ENCODE peak calls at places on chromosomes 4 and X, in five cellular contexts. One of them, this sample, is unnamed.

GRCh38 chrX:151901821-151902220 is 10.9 kb upstream of the MAGEA4 start:
- DNase-seq in neural crest cell: no peak
- DNase-seq in K562: no peak
- DNase-seq in heart left ventricle: no peak
- DNase-seq in CD4-positive, alpha-beta T cell: no peak
- DNase-seq in this sample: no peak

GRCh38 chr4:128393111-128393704 is 105.6 kb upstream of the PGRMC2 start:
- DNase-seq in neural crest cell: no peak
- DNase-seq in K562: no peak
- DNase-seq in heart left ventricle: no peak
- DNase-seq in CD4-positive, alpha-beta T cell: no peak
- DNase-seq in this sample: no peak

GRCh38 chr4:7019367-7019766 is 23.8 kb upstream of the TADA2B start:
- DNase-seq in neural crest cell: no peak
- DNase-seq in K562: no peak
- DNase-seq in heart left ventricle: no peak
- DNase-seq in CD4-positive, alpha-beta T cell: no peak
- DNase-seq in this sample: no peak

GRCh38 chr4:6250235-6250983 is 19.2 kb upstream of the WFS1 start:
- DNase-seq in neural crest cell: peak
- DNase-seq in K562: peak
- DNase-seq in heart left ventricle: peak
- DNase-seq in CD4-positive, alpha-beta T cell: no peak
- DNase-seq in this sample: no peak

GRCh38 chrX:6095469-6095868 is 133.2 kb downstream of the NLGN4X start:
- DNase-seq in neural crest cell: no peak
- DNase-seq in K562: no peak
- DNase-seq in heart left ventricle: no peak
- DNase-seq in CD4-positive, alpha-beta T cell: no peak
- DNase-seq in this sample: no peak

GRCh38 chr4:56575820-56576429 is 70.3 kb downstream of the ARL9 start:
- DNase-seq in neural crest cell: no peak
- DNase-seq in K562: no peak
- DNase-seq in heart left ventricle: no peak
- DNase-seq in CD4-positive, alpha-beta T cell: no peak
- DNase-seq in this sample: no peak

GRCh38 chr4:150943831-150944230 is 71.3 kb downstream of the LRBA start:
- DNase-seq in neural crest cell: no peak
- DNase-seq in K562: no peak
- DNase-seq in heart left ventricle: no peak
- DNase-seq in CD4-positive, alpha-beta T cell: no peak
- DNase-seq in this sample: no peak

GRCh38 chr4:62014982-62015739 is 815.0 kb downstream of the ADGRL3 start:
- DNase-seq in neural crest cell: no peak
- DNase-seq in K562: no peak
- DNase-seq in heart left ventricle: no peak
- DNase-seq in CD4-positive, alpha-beta T cell: no peak
- DNase-seq in this sample: no peak

GRCh38 chrX:16479206-16479869 is 170.6 kb upstream of the S100G start:
- DNase-seq in neural crest cell: no peak
- DNase-seq in K562: no peak
- DNase-seq in heart left ventricle: no peak
- DNase-seq in CD4-positive, alpha-beta T cell: no peak
- DNase-seq in this sample: no peak

GRCh38 chrX:131609480-131609879 is 65.6 kb downstream of the OR13H1 start:
- DNase-seq in neural crest cell: no peak
- DNase-seq in K562: no peak
- DNase-seq in heart left ventricle: no peak
- DNase-seq in CD4-positive, alpha-beta T cell: no peak
- DNase-seq in this sample: no peak

DNA sequence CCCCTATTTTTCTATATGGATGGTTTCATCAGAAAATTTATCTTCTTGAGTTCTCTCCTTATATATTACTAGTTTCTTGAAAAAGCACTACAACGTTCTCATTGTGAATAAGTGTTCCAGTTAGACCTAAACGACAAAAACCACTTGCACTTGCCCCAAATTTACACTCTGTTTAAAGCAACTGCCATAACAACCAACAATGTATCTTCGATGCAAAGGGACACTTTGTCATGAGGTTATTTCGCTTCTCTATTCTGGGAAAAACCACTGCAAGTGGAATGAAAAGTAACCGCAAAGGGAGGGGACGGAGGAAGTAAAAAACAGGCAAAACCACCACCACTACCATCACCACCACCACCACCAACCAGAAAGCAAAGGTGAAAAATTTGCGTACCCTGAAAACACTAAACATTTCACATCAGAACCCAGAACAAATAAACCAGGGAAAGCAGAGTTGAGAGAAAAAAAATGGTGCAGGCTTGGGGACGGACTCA is 1.2 kb upstream of the N4BP2 start:
- DNase-seq in neural crest cell: no peak
- DNase-seq in K562: no peak
- DNase-seq in heart left ventricle: no peak
- DNase-seq in CD4-positive, alpha-beta T cell: no peak
- DNase-seq in this sample: no peak
- TF ChIP-seq CTCF in neural crest cell: no peak
- TF ChIP-seq CTCF in K562: no peak
- TF ChIP-seq CTCF in heart left ventricle: no peak
- TF ChIP-seq CTCF in CD4-positive, alpha-beta T cell: no peak
- TF ChIP-seq CTCF in this sample: no peak

GRCh38 chrX:57977992-57978391 is 67.7 kb upstream of the ZXDA start:
- DNase-seq in neural crest cell: no peak
- DNase-seq in K562: no peak
- DNase-seq in heart left ventricle: no peak
- DNase-seq in CD4-positive, alpha-beta T cell: no peak
- DNase-seq in this sample: no peak
- TF ChIP-seq CTCF in neural crest cell: no peak
- TF ChIP-seq CTCF in K562: no peak
- TF ChIP-seq CTCF in heart left ventricle: no peak
- TF ChIP-seq CTCF in CD4-positive, alpha-beta T cell: no peak
- TF ChIP-seq CTCF in this sample: no peak

DNA sequence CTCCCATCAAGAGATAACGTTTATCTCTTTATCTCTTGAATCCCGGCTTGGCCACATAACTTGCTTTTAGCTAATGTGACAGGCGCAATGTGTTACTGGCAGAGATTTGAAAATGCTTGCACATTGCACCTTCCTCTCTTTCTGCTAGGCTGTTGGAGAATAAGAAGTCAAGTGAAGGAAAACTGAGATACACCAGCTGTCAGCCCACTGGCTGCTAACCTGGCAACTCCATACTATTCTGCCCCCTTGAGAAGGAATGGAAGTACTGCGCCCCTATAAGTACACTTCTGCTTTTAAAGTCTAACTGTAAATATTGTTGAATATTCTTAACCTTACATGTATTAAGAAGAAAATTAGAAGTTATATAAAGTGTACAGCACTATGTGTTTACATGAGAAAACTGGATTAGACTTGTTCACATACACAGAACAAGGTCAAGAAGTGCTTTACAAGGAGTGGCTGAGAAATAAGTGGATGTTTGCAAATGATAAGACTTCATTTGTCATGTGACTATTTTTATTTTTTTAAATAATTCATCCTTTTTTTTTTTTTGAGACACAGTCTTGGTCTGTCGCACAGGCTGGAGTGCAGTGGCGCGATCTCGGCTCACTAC is 424.5 kb upstream of the CTSO start:
- DNase-seq in neural crest cell: no peak
- DNase-seq in K562: no peak
- DNase-seq in heart left ventricle: no peak
- DNase-seq in CD4-positive, alpha-beta T cell: no peak
- DNase-seq in this sample: no peak
- TF ChIP-seq CTCF in neural crest cell: peak
- TF ChIP-seq CTCF in K562: no peak
- TF ChIP-seq CTCF in heart left ventricle: peak
- TF ChIP-seq CTCF in CD4-positive, alpha-beta T cell: no peak
- TF ChIP-seq CTCF in this sample: no peak

GRCh38 chr4:149552601-149553000 is 263.0 kb downstream of the IQCM start:
- DNase-seq in neural crest cell: no peak
- DNase-seq in K562: no peak
- DNase-seq in heart left ventricle: no peak
- DNase-seq in CD4-positive, alpha-beta T cell: no peak
- DNase-seq in this sample: no peak

GRCh38 chr4:149553959-149554520 is 261.6 kb downstream of the IQCM start:
- DNase-seq in neural crest cell: no peak
- DNase-seq in K562: no peak
- DNase-seq in heart left ventricle: no peak
- DNase-seq in CD4-positive, alpha-beta T cell: no peak
- DNase-seq in this sample: no peak

GRCh38 chr4:149555146-149555545 is 260.5 kb downstream of the IQCM start:
- DNase-seq in neural crest cell: no peak
- DNase-seq in K562: no peak
- DNase-seq in heart left ventricle: no peak
- DNase-seq in CD4-positive, alpha-beta T cell: no peak
- DNase-seq in this sample: no peak

DNA sequence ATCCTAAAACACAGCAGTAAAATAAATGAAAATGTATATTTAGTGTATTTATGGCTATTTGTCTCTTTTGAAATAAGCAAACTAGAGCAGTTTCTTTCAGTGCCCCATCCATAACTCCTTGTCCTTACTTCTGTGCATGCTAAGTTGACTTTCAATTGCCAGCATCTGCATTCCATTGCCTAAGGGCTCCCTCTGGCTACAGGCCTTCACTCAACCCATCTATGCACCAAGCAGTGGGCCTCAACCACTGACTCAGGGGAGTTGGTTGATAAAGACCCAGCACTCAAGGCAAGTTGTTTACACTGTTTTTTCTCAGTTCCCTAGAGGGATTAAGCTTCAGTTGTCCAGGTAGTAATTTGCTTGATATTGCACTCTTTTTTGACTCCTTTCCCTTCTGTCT is 265.7 kb downstream of the IQCM start:
- DNase-seq in neural crest cell: no peak
- DNase-seq in K562: no peak
- DNase-seq in heart left ventricle: no peak
- DNase-seq in CD4-positive, alpha-beta T cell: no peak
- DNase-seq in this sample: no peak
- TF ChIP-seq CTCF in neural crest cell: no peak
- TF ChIP-seq CTCF in K562: no peak
- TF ChIP-seq CTCF in heart left ventricle: peak
- TF ChIP-seq CTCF in CD4-positive, alpha-beta T cell: no peak
- TF ChIP-seq CTCF in this sample: no peak